ENCODE peak calls at places on chromosomes 6 and 20, in five cellular contexts. X is sigmoid colon; G is HCT116; T is NT2/D1; O is CD8-positive, alpha-beta memory T cell. A is an unnamed sample.
A peak's percentile ranks its signal among the peaks of the same experiment; 100 is the strongest.

GRCh38 chr20:52191132-52191435 is 495 bp downstream of the ZFP64 start:
- DNase-seq in X (no peak), G (no peak), T (peak; percentile 43), O (no peak), A (peak; percentile 61)

GRCh38 chr20:22442318-22442717 is 142.1 kb downstream of the FOXA2 start:
- DNase-seq in X (no peak), G (no peak), T (no peak), O (no peak), A (no peak)

GRCh38 chr6:138162947-138163569 is 1.3 kb downstream of the ARFGEF3 start:
- DNase-seq in X (no peak), G (no peak), T (no peak), O (no peak), A (no peak)

GRCh38 chr20:43095034-43095433 is 94.7 kb downstream of the PTPRT start:
- DNase-seq in X (no peak), G (no peak), T (no peak), O (no peak), A (no peak)

GRCh38 chr20:35523298-35523888 is 6.1 kb downstream of the C20orf173 start:
- DNase-seq in X (no peak), G (no peak), T (no peak), O (no peak), A (peak; percentile 13)

GRCh38 chr20:43590036-43590391 is 723 bp upstream of the IFT52 start:
- DNase-seq in X (peak; percentile 61), G (no peak), T (no peak), O (no peak), A (no peak)

GRCh38 chr6:43096451-43097097 is 20.5 kb downstream of the PTK7 start:
- DNase-seq in X (no peak), G (no peak), T (no peak), O (no peak), A (peak; percentile 65)

GRCh38 chr6:139449611-139450000 is 75.2 kb upstream of the CITED2 start:
- DNase-seq in X (no peak), G (no peak), T (no peak), O (no peak), A (no peak)

GRCh38 chr6:108637963-108638362 is 77.2 kb downstream of the FOXO3 start:
- DNase-seq in X (no peak), G (no peak), T (no peak), O (no peak), A (no peak)

GRCh38 chr20:24732599-24732998 is 216.5 kb upstream of the CST7 start:
- DNase-seq in X (no peak), G (no peak), T (no peak), O (no peak), A (no peak)

GRCh38 chr6:101403566-101403965 is 10.1 kb downstream of the GRIK2 start:
- DNase-seq in X (no peak), G (no peak), T (no peak), O (no peak), A (no peak)

GRCh38 chr6:89313006-89313405 is 2.1 kb downstream of the GABRR2 start:
- DNase-seq in X (no peak), G (no peak), T (no peak), O (no peak), A (peak; percentile 41)

GRCh38 chr6:120077489-120077888 is 727.9 kb upstream of the MAN1A1 start:
- DNase-seq in X (no peak), G (peak; percentile 23), T (no peak), O (no peak), A (peak; percentile 10)

GRCh38 chr6:100892693-100893092 is 11.6 kb upstream of the ASCC3 start:
- DNase-seq in X (no peak), G (no peak), T (no peak), O (no peak), A (no peak)

GRCh38 chr6:36290668-36291620 is 21.1 kb downstream of the PNPLA1 start:
- DNase-seq in X (no peak), G (peak; percentile 13), T (no peak), O (no peak), A (no peak)

GRCh38 chr6:23055523-23055922 is 486.2 kb downstream of the HDGFL1 start:
- DNase-seq in X (no peak), G (no peak), T (no peak), O (no peak), A (no peak)

GRCh38 chr6:2738373-2738979 is 12.2 kb downstream of the MYLK4 start:
- DNase-seq in X (no peak), G (peak; percentile 41), T (peak; percentile 60), O (peak; percentile 42), A (peak; percentile 79)

GRCh38 chr6:85464260-85464644 is 14.4 kb downstream of the NT5E start:
- DNase-seq in X (no peak), G (peak; percentile 97), T (no peak), O (no peak), A (no peak)

GRCh38 chr20:434661-435419 is 26.7 kb downstream of the RBCK1 start:
- DNase-seq in X (no peak), G (no peak), T (no peak), O (no peak), A (peak; percentile 70)

GRCh38 chr6:42453027-42453648 is 1.4 kb upstream of the TRERF1 start:
- DNase-seq in X (peak; percentile 96), G (peak; percentile 69), T (peak; percentile 75), O (peak; percentile 76), A (peak; percentile 76)

GRCh38 chr20:61674688-61675087 is 391.0 kb downstream of the TAF4 start:
- DNase-seq in X (no peak), G (no peak), T (no peak), O (no peak), A (no peak)

GRCh38 chr20:36548006-36548315 is 6.6 kb downstream of the MYL9 start:
- DNase-seq in X (peak; percentile 74), G (no peak), T (peak; percentile 47), O (no peak), A (peak; percentile 46)

GRCh38 chr6:49556429-49556837 is 6.0 kb downstream of the C6orf141 start:
- DNase-seq in X (no peak), G (peak; percentile 86), T (no peak), O (no peak), A (peak; percentile 32)

GRCh38 chr6:116876635-116877611 is at the start of gene RFX6:
- DNase-seq in X (no peak), G (no peak), T (no peak), O (no peak), A (no peak)

GRCh38 chr20:59148713-59149493 is 14.7 kb upstream of the ZNF831 start:
- DNase-seq in X (no peak), G (no peak), T (no peak), O (peak; percentile 55), A (no peak)

GRCh38 chr20:10982692-10983091 is 308.9 kb upstream of the JAG1 start:
- DNase-seq in X (peak; percentile 65), G (no peak), T (peak; percentile 6), O (no peak), A (no peak)

DNA sequence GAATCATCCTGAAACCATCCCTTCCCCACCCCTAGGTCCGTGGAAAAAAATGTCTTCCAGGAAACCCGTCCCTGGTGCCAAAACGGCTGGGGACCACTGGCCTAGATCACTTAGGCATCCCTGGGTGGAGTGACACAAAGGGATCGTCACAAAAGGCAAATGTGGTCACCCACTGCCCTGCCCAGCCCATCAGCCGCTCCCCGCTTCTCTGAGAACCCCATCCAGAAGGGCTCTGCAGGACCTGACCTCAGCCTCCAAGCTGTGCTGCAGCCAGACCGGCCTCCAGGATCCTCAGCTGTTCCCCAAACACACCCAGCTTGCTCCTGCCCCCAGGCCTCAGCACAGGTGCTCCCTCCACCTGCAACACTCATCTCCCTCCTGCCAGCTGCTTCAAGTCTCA is 61.6 kb downstream of the PREX1 start:
- DNase-seq in X (no peak), G (no peak), T (no peak), O (no peak), A (no peak)
- H3K4me3 ChIP-seq in X (no peak overlapping the region), G (no peak overlapping the region), T (no peak overlapping the region), O (no peak overlapping the region), A (no peak overlapping the region)

DNA sequence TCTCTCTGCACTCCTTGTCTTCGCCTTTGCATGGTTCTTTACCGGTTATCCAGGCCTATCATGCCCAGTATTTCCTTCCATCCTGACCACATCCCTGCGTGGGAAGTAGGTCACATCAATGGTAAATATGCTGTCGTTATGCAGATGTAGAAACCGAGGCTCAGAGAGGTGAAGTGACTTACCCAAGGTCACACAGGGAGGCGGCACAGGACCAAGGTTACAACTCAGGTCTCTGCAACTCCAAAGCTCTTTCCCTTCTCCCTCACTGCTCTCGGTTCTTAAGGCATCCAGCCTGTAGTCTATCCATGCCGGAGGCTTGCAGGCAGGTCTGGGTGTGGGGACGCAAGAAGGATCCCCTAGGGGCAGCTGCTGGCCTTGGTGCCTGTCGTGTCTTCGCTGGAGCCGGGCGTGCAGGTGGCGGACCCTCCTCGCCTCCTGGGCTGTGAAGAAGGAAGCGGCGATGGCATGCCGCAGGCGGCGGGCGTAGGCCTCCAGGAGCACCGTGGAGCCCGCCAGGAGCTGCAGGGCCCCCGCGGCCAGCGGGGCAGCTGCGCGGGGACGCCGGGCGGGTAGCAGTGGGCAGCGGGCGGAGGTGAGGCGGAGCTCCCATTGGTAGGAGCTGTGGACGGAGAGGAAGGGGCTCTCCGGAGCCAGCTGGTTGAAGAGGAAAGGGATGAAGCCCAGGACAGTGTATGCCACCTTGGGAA is 9.1 kb downstream of the OCSTAMP start:
- DNase-seq in X (no peak), G (no peak), T (no peak), O (no peak), A (no peak)
- H3K27me3 ChIP-seq in X (peaks cover 19% of the 10 kb centered on the region), G (peaks cover 40% of the 10 kb centered on the region), T (no peaks in the 10 kb centered on the region), O (peaks cover 3% of the 10 kb centered on the region), A (no peaks in the 10 kb centered on the region)

GRCh38 chr6:31632279-31632946 is 11.9 kb downstream of the PRRC2A start:
- DNase-seq in X (no peak), G (no peak), T (no peak), O (no peak), A (no peak)

GRCh38 chr6:31631681-31632278 is 11.3 kb downstream of the PRRC2A start:
- DNase-seq in X (no peak), G (no peak), T (no peak), O (no peak), A (no peak)

GRCh38 chr6:31634131-31634530 is 13.6 kb downstream of the PRRC2A start:
- DNase-seq in X (no peak), G (no peak), T (no peak), O (no peak), A (no peak)

GRCh38 chr6:31634969-31635575 is 14.6 kb downstream of the PRRC2A start:
- DNase-seq in X (no peak), G (no peak), T (no peak), O (no peak), A (no peak)

GRCh38 chr6:31633447-31633846 is 12.9 kb downstream of the PRRC2A start:
- DNase-seq in X (no peak), G (no peak), T (no peak), O (no peak), A (no peak)
- H3K36me3 ChIP-seq in X (peaks cover 89% of the 10 kb centered on the region), G (peaks cover 83% of the 10 kb centered on the region), T (peaks cover 94% of the 10 kb centered on the region), O (peaks cover 74% of the 10 kb centered on the region), A (peaks cover 97% of the 10 kb centered on the region)

GRCh38 chr20:38067717-38068365 is 34.3 kb downstream of the RPRD1B start:
- DNase-seq in X (no peak), G (no peak), T (no peak), O (no peak), A (no peak)
- H3K4me3 ChIP-seq in X (no peak overlapping the region), G (no peak overlapping the region), T (no peak overlapping the region), O (no peak overlapping the region), A (no peak overlapping the region)

A was measured in HAP-1.